ENCODE peak calls at places on chromosomes 11 and 22, in six cellular contexts. R is fibroblast of lung, O is BJ, D is fibroblast of pulmonary artery, H is left ventricle myocardium inferior, J is AG04450. P is an unnamed sample.

GRCh38 chr11:126808851-126809250 is 191.7 kb downstream of the KIRREL3 start:
- DNase-seq in H (no peak), D (no peak), O (no peak), J (no peak), R (no peak), P (no peak)

GRCh38 chr22:16651217-16651616 is 58.6 kb upstream of the CCT8L2 start:
- DNase-seq in R (no peak), J (no peak), D (no peak), H (no peak), O (no peak), P (no peak)

GRCh38 chr11:39641749-39642148 is 1817.7 kb downstream of the LRRC4C start:
- DNase-seq in H (no peak), J (no peak), D (no peak), O (no peak), R (no peak), P (no peak)

GRCh38 chr11:94895971-94896370 is 77.4 kb downstream of the CWC15 start:
- DNase-seq in O (no peak), D (peak; percentile 65), J (no peak), R (peak; percentile 42), H (no peak), P (no peak)

GRCh38 chr11:6612008-6612815 is at the start of gene TAF10:
- DNase-seq in H (peak; percentile 99), O (peak; percentile 80), R (peak; percentile 96), D (peak; percentile 97), J (peak; percentile 88), P (peak; percentile 81)

GRCh38 chr22:20918663-20919220 is 1.5 kb downstream of the CRKL start:
- DNase-seq in H (no peak), O (no peak), D (no peak), J (no peak), R (no peak), P (no peak)

GRCh38 chr11:72240461-72241289 is 3.3 kb downstream of the PHOX2A start:
- DNase-seq in R (peak; percentile 18), H (no peak), O (no peak), D (no peak), J (no peak), P (no peak)

GRCh38 chr11:132126973-132127900 is 756.8 kb downstream of the NTM start:
- DNase-seq in J (peak; percentile 84), O (peak; percentile 26), H (peak; percentile 28), D (peak; percentile 93), R (peak; percentile 93), P (peak; percentile 85)

GRCh38 chr22:46104170-46104880 is 46.0 kb upstream of the PPARA start:
- DNase-seq in H (no peak), O (no peak), D (no peak), R (no peak), J (no peak), P (no peak)

GRCh38 chr11:1628506-1629325 is 859 bp upstream of the KRTAP5-5 start:
- DNase-seq in J (no peak), D (peak; percentile 29), R (peak; percentile 15), O (no peak), H (no peak), P (no peak)

GRCh38 chr22:49936973-49937757 is 18.7 kb downstream of the CRELD2 start:
- DNase-seq in D (no peak), R (no peak), H (peak; percentile 60), J (no peak), O (no peak), P (no peak)

GRCh38 chr11:68010058-68011041 is at the start of gene ALDH3B1:
- DNase-seq in H (peak; percentile 90), O (no peak), J (no peak), D (peak; percentile 88), R (peak; percentile 91), P (peak; percentile 35)
- H3K4me3 ChIP-seq in H (peak within 1 kb of the TSS; percentile 57), O (peak within 1 kb of the TSS; percentile 50), J (peak within 1 kb of the TSS; percentile 61), D (peak within 1 kb of the TSS; percentile 57), R (peak within 1 kb of the TSS; percentile 52), P (peak within 1 kb of the TSS; percentile 46)

GRCh38 chr22:23118647-23119491 is 22.9 kb downstream of the RSPH14 start:
- DNase-seq in H (no peak), R (no peak), O (no peak), D (no peak), J (no peak), P (no peak)
- H3K4me3 ChIP-seq in H (no peak overlapping the region), R (no peak overlapping the region), O (no peak overlapping the region), D (no peak overlapping the region), J (no peak overlapping the region), P (no peak overlapping the region)

DNA sequence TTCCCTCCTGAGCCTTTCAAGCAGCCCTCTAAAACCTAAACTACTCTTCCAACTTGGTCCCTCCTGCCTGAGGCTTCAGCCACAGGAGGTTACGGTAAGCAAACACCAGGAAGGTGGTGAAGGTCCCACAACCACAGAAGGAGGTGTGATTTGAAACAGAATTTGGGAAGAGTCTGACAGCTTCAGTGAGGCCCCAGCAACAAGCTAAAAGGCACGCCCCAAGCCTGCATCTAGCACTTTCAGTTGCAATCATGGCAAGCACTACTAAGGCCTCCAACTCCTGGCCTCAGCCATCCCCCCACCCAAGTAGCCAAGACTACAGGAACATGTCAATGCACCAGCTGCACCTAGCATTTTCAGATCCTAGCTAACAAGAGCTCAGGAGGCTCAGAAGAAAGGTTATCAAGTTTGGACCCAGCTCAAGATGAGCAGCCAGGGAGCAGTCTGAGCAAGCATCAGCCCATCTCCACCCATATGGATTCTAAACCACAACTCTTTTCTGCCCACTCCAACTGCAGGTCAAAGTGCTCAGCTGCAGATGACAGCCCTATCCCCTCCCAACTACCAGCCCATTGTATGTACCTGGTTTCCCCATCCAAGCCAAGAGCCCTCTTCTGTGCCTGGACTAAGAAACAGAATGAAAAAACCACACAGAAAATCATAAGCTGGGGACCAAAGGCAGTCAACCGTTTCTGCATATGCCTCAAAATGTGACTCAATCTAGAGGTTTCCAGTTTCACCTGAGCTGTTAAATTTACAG is 10.4 kb upstream of the AHNAK start:
- DNase-seq in D (no peak), R (no peak), H (no peak), O (no peak), J (no peak), P (no peak)
- H3K4me3 ChIP-seq in D (no peak overlapping the region), R (no peak overlapping the region), H (peak overlapping the region; percentile 39), O (no peak overlapping the region), J (no peak overlapping the region), P (no peak overlapping the region)

GRCh38 chr22:35524966-35525686 is 15.5 kb upstream of the RASD2 start:
- DNase-seq in O (no peak), R (peak; percentile 23), H (peak; percentile 44), J (no peak), D (no peak), P (no peak)
- H3K4me3 ChIP-seq in O (no peak overlapping the region), R (no peak overlapping the region), H (no peak overlapping the region), J (no peak overlapping the region), D (no peak overlapping the region), P (no peak overlapping the region)

GRCh38 chr22:40347300-40347699 is 1.0 kb downstream of the ADSL start:
- DNase-seq in R (no peak), O (no peak), J (no peak), D (no peak), H (no peak), P (no peak)
- H3K4me3 ChIP-seq in R (peak overlapping the region; percentile 78), O (peak overlapping the region; percentile 85), J (peak overlapping the region; percentile 94), D (peak overlapping the region; percentile 80), H (peak overlapping the region; percentile 86), P (peak overlapping the region; percentile 71)

GRCh38 chr11:47593934-47594855 is at the start of gene C1QTNF4:
- DNase-seq in D (no peak), R (no peak), H (no peak), J (no peak), O (no peak), P (no peak)
- H3K4me3 ChIP-seq in D (peak within 1 kb of the TSS; percentile 29), R (no peak within 1 kb of the TSS), H (peak within 1 kb of the TSS; percentile 51), J (peak within 1 kb of the TSS; percentile 48), O (peak within 1 kb of the TSS; percentile 21), P (peak within 1 kb of the TSS; percentile 13)

DNA sequence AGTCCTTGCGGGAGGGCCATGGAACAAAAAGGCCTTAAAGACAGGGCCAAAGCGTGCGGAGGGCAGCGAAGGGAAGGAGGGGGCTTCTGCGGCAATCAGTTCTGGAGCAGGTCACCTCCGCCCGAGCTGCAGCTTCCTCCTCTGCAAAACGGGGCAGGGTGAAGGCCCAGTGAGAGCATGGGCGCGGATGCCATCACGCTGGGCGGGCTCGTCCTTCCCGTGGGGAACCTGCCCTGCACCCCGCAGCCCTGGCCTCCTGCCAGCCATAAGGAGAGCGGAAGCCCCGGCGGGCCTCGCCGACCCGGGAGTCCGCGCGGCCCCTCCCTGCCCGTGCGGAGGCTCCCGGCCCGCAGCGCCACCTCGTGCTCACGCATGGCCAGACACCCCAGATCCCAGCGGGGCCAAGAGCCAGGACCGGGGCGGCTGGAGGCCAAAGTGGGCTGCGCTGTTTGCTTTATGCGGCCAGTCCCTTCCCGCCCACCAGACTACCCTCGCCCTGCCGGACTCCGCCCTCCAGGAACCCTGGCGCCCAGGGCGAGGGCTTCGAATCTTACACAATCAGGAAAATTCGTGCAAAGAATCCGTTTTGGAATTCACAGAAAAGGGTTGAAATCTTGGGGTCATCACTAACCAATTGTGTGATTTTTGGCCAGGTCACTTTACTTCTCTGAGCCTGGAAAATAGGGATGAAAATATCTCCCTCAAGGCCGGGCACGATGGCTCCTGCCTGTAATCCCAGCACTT is 16.1 kb downstream of the TSKU start:
- DNase-seq in J (no peak), H (peak; percentile 91), R (peak; percentile 81), D (peak; percentile 76), O (no peak), P (no peak)
- H3K4me3 ChIP-seq in J (no peak overlapping the region), H (peak overlapping the region; percentile 59), R (peak overlapping the region; percentile 16), D (peak overlapping the region; percentile 27), O (no peak overlapping the region), P (no peak overlapping the region)